ENCODE peak calls at places on chromosomes 4 and X, in ten cellular contexts. One of them, this sample, is unnamed.

GRCh38 chrX:12327836-12328235 is 189.6 kb downstream of the FRMPD4 start:
- DNase-seq in cardiac muscle cell: no peak
- DNase-seq in HT1080: no peak
- DNase-seq in dorsolateral prefrontal cortex: no peak
- DNase-seq in iris pigment epithelial cell: no peak
- DNase-seq in globus pallidus: no peak
- DNase-seq in activated T-helper 9 cell treated with anti-CD3 and anti-CD28 coated beads, Interleukin-2, amount 50 U/mL, for 16 hours: no peak
- DNase-seq in stimulated activated CD4-positive, alpha-beta T cell treated with anti-CD3 and anti-CD28 coated beads, Interleukin-2, amount 100 ng/mL, for 4 hours: no peak
- DNase-seq in NCI-H1436: no peak
- DNase-seq in RWPE1: no peak
- DNase-seq in this sample: no peak

GRCh38 chr4:181933471-181933870 is 309.7 kb upstream of the TENM3 start:
- DNase-seq in cardiac muscle cell: no peak
- DNase-seq in HT1080: no peak
- DNase-seq in dorsolateral prefrontal cortex: no peak
- DNase-seq in iris pigment epithelial cell: no peak
- DNase-seq in globus pallidus: no peak
- DNase-seq in activated T-helper 9 cell treated with anti-CD3 and anti-CD28 coated beads, Interleukin-2, amount 50 U/mL, for 16 hours: no peak
- DNase-seq in stimulated activated CD4-positive, alpha-beta T cell treated with anti-CD3 and anti-CD28 coated beads, Interleukin-2, amount 100 ng/mL, for 4 hours: no peak
- DNase-seq in NCI-H1436: no peak
- DNase-seq in RWPE1: no peak
- DNase-seq in this sample: no peak

GRCh38 chr4:139171878-139172691 is 4.9 kb downstream of the ELF2 start:
- DNase-seq in cardiac muscle cell: no peak
- DNase-seq in HT1080: peak
- DNase-seq in dorsolateral prefrontal cortex: no peak
- DNase-seq in iris pigment epithelial cell: peak
- DNase-seq in globus pallidus: no peak
- DNase-seq in activated T-helper 9 cell treated with anti-CD3 and anti-CD28 coated beads, Interleukin-2, amount 50 U/mL, for 16 hours: no peak
- DNase-seq in stimulated activated CD4-positive, alpha-beta T cell treated with anti-CD3 and anti-CD28 coated beads, Interleukin-2, amount 100 ng/mL, for 4 hours: no peak
- DNase-seq in NCI-H1436: no peak
- DNase-seq in RWPE1: peak
- DNase-seq in this sample: no peak

GRCh38 chr4:57097711-57098110 is 12.5 kb downstream of the IGFBP7 start:
- DNase-seq in cardiac muscle cell: no peak
- DNase-seq in HT1080: no peak
- DNase-seq in dorsolateral prefrontal cortex: no peak
- DNase-seq in iris pigment epithelial cell: peak
- DNase-seq in globus pallidus: no peak
- DNase-seq in activated T-helper 9 cell treated with anti-CD3 and anti-CD28 coated beads, Interleukin-2, amount 50 U/mL, for 16 hours: no peak
- DNase-seq in stimulated activated CD4-positive, alpha-beta T cell treated with anti-CD3 and anti-CD28 coated beads, Interleukin-2, amount 100 ng/mL, for 4 hours: no peak
- DNase-seq in NCI-H1436: no peak
- DNase-seq in RWPE1: no peak
- DNase-seq in this sample: no peak

GRCh38 chrX:31036895-31037294 is 34.9 kb downstream of the FTHL17 start:
- DNase-seq in cardiac muscle cell: peak
- DNase-seq in HT1080: peak
- DNase-seq in dorsolateral prefrontal cortex: no peak
- DNase-seq in iris pigment epithelial cell: peak
- DNase-seq in globus pallidus: peak
- DNase-seq in activated T-helper 9 cell treated with anti-CD3 and anti-CD28 coated beads, Interleukin-2, amount 50 U/mL, for 16 hours: no peak
- DNase-seq in stimulated activated CD4-positive, alpha-beta T cell treated with anti-CD3 and anti-CD28 coated beads, Interleukin-2, amount 100 ng/mL, for 4 hours: no peak
- DNase-seq in NCI-H1436: peak
- DNase-seq in RWPE1: peak
- DNase-seq in this sample: no peak

GRCh38 chr4:27357283-27357682 is 496.6 kb downstream of the STIM2 start:
- DNase-seq in cardiac muscle cell: peak
- DNase-seq in HT1080: no peak
- DNase-seq in dorsolateral prefrontal cortex: no peak
- DNase-seq in iris pigment epithelial cell: peak
- DNase-seq in globus pallidus: peak
- DNase-seq in activated T-helper 9 cell treated with anti-CD3 and anti-CD28 coated beads, Interleukin-2, amount 50 U/mL, for 16 hours: no peak
- DNase-seq in stimulated activated CD4-positive, alpha-beta T cell treated with anti-CD3 and anti-CD28 coated beads, Interleukin-2, amount 100 ng/mL, for 4 hours: no peak
- DNase-seq in NCI-H1436: no peak
- DNase-seq in RWPE1: peak
- DNase-seq in this sample: no peak

GRCh38 chrX:69357293-69357692 is 146.8 kb upstream of the NALF2 start:
- DNase-seq in cardiac muscle cell: no peak
- DNase-seq in HT1080: no peak
- DNase-seq in dorsolateral prefrontal cortex: no peak
- DNase-seq in iris pigment epithelial cell: no peak
- DNase-seq in globus pallidus: no peak
- DNase-seq in activated T-helper 9 cell treated with anti-CD3 and anti-CD28 coated beads, Interleukin-2, amount 50 U/mL, for 16 hours: no peak
- DNase-seq in stimulated activated CD4-positive, alpha-beta T cell treated with anti-CD3 and anti-CD28 coated beads, Interleukin-2, amount 100 ng/mL, for 4 hours: no peak
- DNase-seq in NCI-H1436: no peak
- DNase-seq in RWPE1: no peak
- DNase-seq in this sample: no peak

GRCh38 chrX:13487731-13488505 is 81.5 kb upstream of the EGFL6 start:
- DNase-seq in cardiac muscle cell: peak
- DNase-seq in HT1080: peak
- DNase-seq in dorsolateral prefrontal cortex: no peak
- DNase-seq in iris pigment epithelial cell: peak
- DNase-seq in globus pallidus: peak
- DNase-seq in activated T-helper 9 cell treated with anti-CD3 and anti-CD28 coated beads, Interleukin-2, amount 50 U/mL, for 16 hours: peak
- DNase-seq in stimulated activated CD4-positive, alpha-beta T cell treated with anti-CD3 and anti-CD28 coated beads, Interleukin-2, amount 100 ng/mL, for 4 hours: peak
- DNase-seq in NCI-H1436: peak
- DNase-seq in RWPE1: peak
- DNase-seq in this sample: peak

GRCh38 chr4:140757220-140757607 is 1.0 kb upstream of the TBC1D9 start:
- DNase-seq in cardiac muscle cell: no peak
- DNase-seq in HT1080: no peak
- DNase-seq in dorsolateral prefrontal cortex: no peak
- DNase-seq in iris pigment epithelial cell: no peak
- DNase-seq in globus pallidus: peak
- DNase-seq in activated T-helper 9 cell treated with anti-CD3 and anti-CD28 coated beads, Interleukin-2, amount 50 U/mL, for 16 hours: no peak
- DNase-seq in stimulated activated CD4-positive, alpha-beta T cell treated with anti-CD3 and anti-CD28 coated beads, Interleukin-2, amount 100 ng/mL, for 4 hours: no peak
- DNase-seq in NCI-H1436: no peak
- DNase-seq in RWPE1: no peak
- DNase-seq in this sample: no peak

GRCh38 chr4:169132561-169133305 is 122.7 kb upstream of the CBR4 start:
- DNase-seq in cardiac muscle cell: no peak
- DNase-seq in HT1080: peak
- DNase-seq in dorsolateral prefrontal cortex: no peak
- DNase-seq in iris pigment epithelial cell: no peak
- DNase-seq in globus pallidus: no peak
- DNase-seq in activated T-helper 9 cell treated with anti-CD3 and anti-CD28 coated beads, Interleukin-2, amount 50 U/mL, for 16 hours: no peak
- DNase-seq in stimulated activated CD4-positive, alpha-beta T cell treated with anti-CD3 and anti-CD28 coated beads, Interleukin-2, amount 100 ng/mL, for 4 hours: no peak
- DNase-seq in NCI-H1436: no peak
- DNase-seq in RWPE1: no peak
- DNase-seq in this sample: no peak

GRCh38 chr4:102295153-102295862 is 50.0 kb downstream of the SLC39A8 start:
- DNase-seq in cardiac muscle cell: no peak
- DNase-seq in HT1080: no peak
- DNase-seq in dorsolateral prefrontal cortex: no peak
- DNase-seq in iris pigment epithelial cell: no peak
- DNase-seq in globus pallidus: no peak
- DNase-seq in activated T-helper 9 cell treated with anti-CD3 and anti-CD28 coated beads, Interleukin-2, amount 50 U/mL, for 16 hours: no peak
- DNase-seq in stimulated activated CD4-positive, alpha-beta T cell treated with anti-CD3 and anti-CD28 coated beads, Interleukin-2, amount 100 ng/mL, for 4 hours: no peak
- DNase-seq in NCI-H1436: no peak
- DNase-seq in RWPE1: no peak
- DNase-seq in this sample: no peak

GRCh38 chr4:185840201-185840600 is 28.2 kb upstream of the SORBS2 start:
- DNase-seq in cardiac muscle cell: no peak
- DNase-seq in HT1080: no peak
- DNase-seq in dorsolateral prefrontal cortex: no peak
- DNase-seq in iris pigment epithelial cell: peak
- DNase-seq in globus pallidus: no peak
- DNase-seq in activated T-helper 9 cell treated with anti-CD3 and anti-CD28 coated beads, Interleukin-2, amount 50 U/mL, for 16 hours: no peak
- DNase-seq in stimulated activated CD4-positive, alpha-beta T cell treated with anti-CD3 and anti-CD28 coated beads, Interleukin-2, amount 100 ng/mL, for 4 hours: no peak
- DNase-seq in NCI-H1436: no peak
- DNase-seq in RWPE1: no peak
- DNase-seq in this sample: no peak

GRCh38 chrX:108664701-108665100 is 71.7 kb downstream of the IRS4 start:
- DNase-seq in cardiac muscle cell: no peak
- DNase-seq in HT1080: no peak
- DNase-seq in dorsolateral prefrontal cortex: no peak
- DNase-seq in iris pigment epithelial cell: peak
- DNase-seq in globus pallidus: no peak
- DNase-seq in activated T-helper 9 cell treated with anti-CD3 and anti-CD28 coated beads, Interleukin-2, amount 50 U/mL, for 16 hours: no peak
- DNase-seq in stimulated activated CD4-positive, alpha-beta T cell treated with anti-CD3 and anti-CD28 coated beads, Interleukin-2, amount 100 ng/mL, for 4 hours: no peak
- DNase-seq in NCI-H1436: no peak
- DNase-seq in RWPE1: no peak
- DNase-seq in this sample: no peak